ENCODE peak calls at places on chromosomes 11 and 22, in seven cellular contexts. X, Y, E, L, K, Z and F are unnamed samples.

GRCh38 chr11:120890921-120891320 is 133.0 kb upstream of the TBCEL start:
- DNase-seq in X (no peak), Y (no peak), E (no peak), L (no peak), K (no peak), Z (no peak), F (no peak)

GRCh38 chr22:38967451-38968450 is 10.3 kb downstream of the APOBEC3A start:
- DNase-seq in X (no peak), Y (no peak), E (no peak), L (no peak), K (no peak), Z (no peak), F (peak; percentile 74)

GRCh38 chr11:8283510-8284272 is 20.0 kb upstream of the LMO1 start:
- DNase-seq in X (no peak), Y (no peak), E (no peak), L (no peak), K (peak; percentile 67), Z (no peak), F (peak; percentile 56)

GRCh38 chr11:68148882-68149281 is 27.7 kb upstream of the CHKA start:
- DNase-seq in X (no peak), Y (no peak), E (no peak), L (no peak), K (no peak), Z (no peak), F (no peak)

GRCh38 chr11:119368121-119369034 is 13.1 kb downstream of the USP2 start:
- DNase-seq in X (peak; percentile 73), Y (no peak), E (peak; percentile 32), L (peak; percentile 46), K (peak; percentile 94), Z (peak; percentile 74), F (no peak)

GRCh38 chr22:50014053-50014501 is 1.5 kb upstream of the IL17REL start:
- DNase-seq in X (no peak), Y (no peak), E (no peak), L (no peak), K (peak; percentile 59), Z (no peak), F (no peak)

GRCh38 chr22:42630901-42631602 is 9.3 kb downstream of the ATP5MGL start:
- DNase-seq in X (no peak), Y (no peak), E (no peak), L (no peak), K (no peak), Z (no peak), F (no peak)

GRCh38 chr11:134372961-134373360 is 39.1 kb downstream of the B3GAT1 start:
- DNase-seq in X (no peak), Y (no peak), E (no peak), L (no peak), K (peak; percentile 40), Z (no peak), F (no peak)

GRCh38 chr11:15472405-15472799 is 357.7 kb downstream of the INSC start:
- DNase-seq in X (no peak), Y (no peak), E (no peak), L (no peak), K (no peak), Z (no peak), F (no peak)

GRCh38 chr22:25493794-25494193 is 70.7 kb upstream of the GRK3 start:
- DNase-seq in X (no peak), Y (no peak), E (no peak), L (no peak), K (no peak), Z (no peak), F (no peak)

GRCh38 chr22:29292379-29292778 is 14.1 kb upstream of the GAS2L1 start:
- DNase-seq in X (no peak), Y (no peak), E (no peak), L (no peak), K (no peak), Z (no peak), F (no peak)

GRCh38 chr11:67022961-67023956 is at the start of gene SYT12:
- DNase-seq in X (no peak), Y (no peak), E (peak; percentile 34), L (peak; percentile 37), K (no peak), Z (no peak), F (no peak)

GRCh38 chr11:112381578-112381977 is 120.9 kb upstream of the PLET1 start:
- DNase-seq in X (no peak), Y (no peak), E (no peak), L (no peak), K (no peak), Z (no peak), F (no peak)

GRCh38 chr11:35338928-35339327 is 80.4 kb downstream of the SLC1A2 start:
- DNase-seq in X (no peak), Y (no peak), E (no peak), L (no peak), K (no peak), Z (no peak), F (no peak)

GRCh38 chr11:120840661-120841060 is 183.2 kb upstream of the TBCEL start:
- DNase-seq in X (no peak), Y (no peak), E (no peak), L (no peak), K (no peak), Z (no peak), F (no peak)

GRCh38 chr22:28711820-28712777 is 29.5 kb downstream of the CHEK2 start:
- DNase-seq in X (no peak), Y (peak; percentile 81), E (no peak), L (peak; percentile 64), K (no peak), Z (no peak), F (no peak)

GRCh38 chr11:116740741-116741140 is 32.0 kb downstream of the BUD13 start:
- DNase-seq in X (no peak), Y (no peak), E (no peak), L (no peak), K (no peak), Z (no peak), F (no peak)

GRCh38 chr22:50199836-50200332 is 927 bp upstream of the SELENOO start:
- DNase-seq in X (no peak), Y (no peak), E (no peak), L (no peak), K (peak; percentile 86), Z (peak; percentile 54), F (no peak)

GRCh38 chr22:37179126-37179470 is 8.9 kb downstream of the C1QTNF6 start:
- DNase-seq in X (no peak), Y (no peak), E (no peak), L (no peak), K (no peak), Z (no peak), F (no peak)

GRCh38 chr11:36577859-36578258 is 10.1 kb downstream of the RAG1 start:
- DNase-seq in X (no peak), Y (no peak), E (no peak), L (peak; percentile 4), K (no peak), Z (no peak), F (no peak)

GRCh38 chr11:44848963-44849350 is 101.7 kb downstream of the TP53I11 start:
- DNase-seq in X (no peak), Y (no peak), E (no peak), L (no peak), K (no peak), Z (no peak), F (no peak)

GRCh38 chr22:43002198-43002577 is 12.8 kb downstream of the PACSIN2 start:
- DNase-seq in X (no peak), Y (peak; percentile 58), E (no peak), L (peak; percentile 74), K (no peak), Z (no peak), F (no peak)

GRCh38 chr11:19995131-19995530 is 165.1 kb downstream of the DBX1 start:
- DNase-seq in X (no peak), Y (peak; percentile 86), E (peak; percentile 35), L (peak; percentile 88), K (no peak), Z (no peak), F (no peak)

GRCh38 chr11:112012877-112013276 is 12.3 kb upstream of the DLAT start:
- DNase-seq in X (no peak), Y (peak; percentile 43), E (no peak), L (peak; percentile 76), K (no peak), Z (no peak), F (no peak)

GRCh38 chr11:36305047-36305446 is 9.0 kb downstream of the PRR5L start:
- DNase-seq in X (no peak), Y (no peak), E (no peak), L (no peak), K (no peak), Z (no peak), F (no peak)

DNA sequence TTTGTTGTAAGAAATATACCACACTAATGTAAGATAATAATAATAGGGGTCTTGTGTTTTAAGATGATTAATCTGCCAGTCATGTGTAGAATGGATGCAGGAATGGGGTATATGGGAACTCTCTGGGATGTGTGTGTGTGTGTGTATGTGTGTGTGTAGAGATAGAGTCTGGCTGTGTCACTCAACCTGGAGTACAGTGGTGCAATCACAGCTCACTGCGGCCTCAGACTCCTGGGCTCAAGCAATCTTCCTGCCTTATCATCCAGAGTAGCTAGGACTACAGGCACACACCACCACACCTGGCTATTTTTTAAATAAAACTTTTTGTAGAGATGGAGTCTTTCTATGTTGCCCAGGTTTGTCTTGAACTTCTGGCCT is 11.5 kb upstream of the PANX1 start:
- DNase-seq in X (no peak), Y (no peak), E (no peak), L (no peak), K (no peak), Z (no peak), F (no peak)
- TF ChIP-seq CTCF in X (no peak), Y (no peak), E (no peak), L (no peak), K (no peak), Z (no peak), F (no peak)

DNA sequence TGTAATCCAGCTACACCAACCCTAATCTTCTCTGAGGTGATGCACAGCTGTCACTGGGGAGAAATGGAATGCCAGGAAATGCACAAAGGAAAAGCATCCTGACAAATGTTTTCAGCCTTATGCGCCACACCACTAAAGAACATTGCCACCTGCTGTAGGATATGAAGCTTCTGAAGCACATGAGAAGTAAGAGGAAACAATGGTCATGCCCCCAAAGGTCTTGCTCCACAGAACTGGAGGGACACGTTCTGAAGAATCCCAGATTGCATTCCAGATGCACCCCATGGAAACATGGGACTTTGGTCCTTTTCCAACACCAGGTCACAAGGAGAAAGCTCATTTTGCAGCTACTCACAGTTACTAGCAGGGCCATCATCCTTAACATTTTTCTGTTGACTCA is 48.7 kb upstream of the ZBED5 start:
- DNase-seq in X (no peak), Y (peak; percentile 26), E (no peak), L (peak; percentile 49), K (no peak), Z (no peak), F (no peak)
- TF ChIP-seq CTCF in X (no peak), Y (peak; percentile 39), E (no peak), L (peak; percentile 43), K (no peak), Z (no peak), F (no peak)

GRCh38 chr11:47186076-47186936 is at the start of gene PACSIN3:
- DNase-seq in X (peak; percentile 66), Y (peak; percentile 15), E (peak; percentile 71), L (peak; percentile 63), K (peak; percentile 80), Z (peak; percentile 67), F (no peak)
- TF ChIP-seq CTCF in X (no peak), Y (no peak), E (no peak), L (no peak), K (no peak), Z (no peak), F (no peak)

DNA sequence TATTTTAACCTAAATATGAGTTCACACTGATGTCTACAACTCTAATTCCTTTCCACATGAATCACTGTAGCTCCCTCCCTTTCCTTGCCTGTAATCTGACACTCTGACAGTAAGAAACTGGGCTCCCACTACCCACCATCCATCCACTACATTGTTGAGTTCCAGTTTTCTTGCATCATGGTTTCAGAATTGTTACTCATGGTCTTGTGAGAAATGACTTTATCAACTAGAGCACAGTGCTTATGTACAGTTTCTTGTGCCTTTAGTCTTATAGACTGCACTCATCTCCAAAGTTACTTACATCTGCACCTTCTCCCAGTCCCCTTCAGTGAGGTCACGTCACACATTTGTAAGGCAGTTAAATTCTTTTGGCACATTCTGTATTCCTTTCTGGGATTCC is 78.6 kb downstream of the RTL6 start:
- DNase-seq in X (no peak), Y (peak; percentile 15), E (no peak), L (peak; percentile 14), K (no peak), Z (no peak), F (no peak)
- TF ChIP-seq CTCF in X (no peak), Y (no peak), E (no peak), L (no peak), K (no peak), Z (no peak), F (no peak)